ENCODE peak calls at places on chromosomes 16 and 17, in eight cellular contexts. A is WERI-Rb-1, J is AG04450, U is ascending aorta, X is IMR-90, O is foreskin fibroblast, M is activated B cell treated with CpG ODN at 0.5 μM for 24 hours, E is upper lobe of right lung. H is an unnamed sample.

GRCh38 chr16:30622455-30623032 is 12.4 kb upstream of the ZNF689 start:
- DNase-seq in A (no peak), J (no peak), U (no peak), X (no peak), O (no peak), M (no peak), E (no peak), H (no peak)

GRCh38 chr16:55836158-55836611 is 3.3 kb upstream of the CES1 start:
- DNase-seq in A (no peak), J (no peak), U (no peak), X (no peak), O (no peak), M (no peak), E (no peak), H (no peak)

GRCh38 chr16:80265624-80266306 is 275.0 kb upstream of the DYNLRB2 start:
- DNase-seq in A (no peak), J (no peak), U (no peak), X (peak), O (no peak), M (no peak), E (no peak), H (no peak)

GRCh38 chr17:73901661-73902415 is 257.6 kb upstream of the SDK2 start:
- DNase-seq in A (no peak), J (no peak), U (no peak), X (no peak), O (no peak), M (no peak), E (peak), H (no peak)

GRCh38 chr16:88810166-88810867 is 1.4 kb downstream of the APRT start:
- DNase-seq in A (no peak), J (no peak), U (no peak), X (no peak), O (no peak), M (no peak), E (peak), H (peak)

GRCh38 chr17:76570457-76570856 is 15.2 kb downstream of the ST6GALNAC2 start:
- DNase-seq in A (no peak), J (no peak), U (no peak), X (no peak), O (no peak), M (no peak), E (no peak), H (no peak)

GRCh38 chr17:40101367-40102210 is 1.2 kb upstream of the NR1D1 start:
- DNase-seq in A (peak), J (no peak), U (no peak), X (no peak), O (no peak), M (no peak), E (no peak), H (no peak)

GRCh38 chr17:82863941-82864720 is 24.3 kb upstream of the ZNF750 start:
- DNase-seq in A (peak), J (peak), U (no peak), X (peak), O (peak), M (peak), E (no peak), H (peak)

GRCh38 chr16:67068212-67068753 is 39.3 kb downstream of the CBFB start:
- DNase-seq in A (no peak), J (no peak), U (no peak), X (peak), O (peak), M (no peak), E (no peak), H (no peak)

GRCh38 chr16:2919511-2920255 is 8.0 kb downstream of the FLYWCH1 start:
- DNase-seq in A (peak), J (peak), U (no peak), X (peak), O (no peak), M (no peak), E (no peak), H (peak)

GRCh38 chr17:62761884-62762283 is 46.2 kb downstream of the MARCHF10 start:
- DNase-seq in A (peak), J (no peak), U (no peak), X (no peak), O (no peak), M (no peak), E (no peak), H (no peak)

GRCh38 chr17:39903158-39903884 is 15.1 kb downstream of the GSDMB start:
- DNase-seq in A (no peak), J (no peak), U (no peak), X (no peak), O (no peak), M (no peak), E (no peak), H (no peak)

GRCh38 chr17:43418441-43419374 is 19.9 kb downstream of the ARL4D start:
- DNase-seq in A (peak), J (peak), U (no peak), X (peak), O (peak), M (no peak), E (no peak), H (no peak)

GRCh38 chr16:83344014-83344413 is 463.8 kb upstream of the HSBP1 start:
- DNase-seq in A (no peak), J (peak), U (no peak), X (peak), O (peak), M (no peak), E (no peak), H (no peak)

GRCh38 chr17:78174870-78175642 is 6.7 kb downstream of the SYNGR2 start:
- DNase-seq in A (peak), J (no peak), U (no peak), X (no peak), O (no peak), M (no peak), E (no peak), H (no peak)

GRCh38 chr17:67557921-67558320 is 159.8 kb upstream of the NOL11 start:
- DNase-seq in A (peak), J (no peak), U (no peak), X (peak), O (peak), M (no peak), E (no peak), H (no peak)

GRCh38 chr16:75043175-75043937 is 44.5 kb downstream of the ZNRF1 start:
- DNase-seq in A (peak), J (no peak), U (no peak), X (no peak), O (no peak), M (no peak), E (no peak), H (peak)

GRCh38 chr16:52578007-52578828 is 31.3 kb upstream of the TOX3 start:
- DNase-seq in A (no peak), J (no peak), U (no peak), X (no peak), O (no peak), M (no peak), E (no peak), H (no peak)

GRCh38 chr17:41959336-41960095 is 7.1 kb upstream of the CNP start:
- DNase-seq in A (peak), J (peak), U (no peak), X (peak), O (peak), M (no peak), E (no peak), H (peak)

GRCh38 chr17:5282639-5283217 is 644 bp downstream of the RABEP1 start:
- DNase-seq in A (peak), J (no peak), U (no peak), X (no peak), O (no peak), M (no peak), E (peak), H (no peak)

GRCh38 chr17:64503821-64504768 is 2.0 kb downstream of the DDX5 start:
- DNase-seq in A (no peak), J (no peak), U (no peak), X (no peak), O (no peak), M (no peak), E (no peak), H (no peak)

GRCh38 chr17:73743802-73744201 is 99.6 kb upstream of the SDK2 start:
- DNase-seq in A (peak), J (no peak), U (no peak), X (no peak), O (no peak), M (no peak), E (no peak), H (no peak)

GRCh38 chr16:759110-759910 is 1.2 kb upstream of the MSLN start:
- DNase-seq in A (no peak), J (no peak), U (no peak), X (no peak), O (no peak), M (no peak), E (peak), H (no peak)

GRCh38 chr17:65850486-65850885 is 289.0 kb upstream of the AXIN2 start:
- DNase-seq in A (no peak), J (no peak), U (no peak), X (peak), O (peak), M (no peak), E (no peak), H (peak)

GRCh38 chr16:56539667-56540066 is 19.8 kb upstream of the BBS2 start:
- DNase-seq in A (no peak), J (no peak), U (no peak), X (no peak), O (no peak), M (no peak), E (no peak), H (no peak)

GRCh38 chr17:28737770-28738679 is 5.8 kb upstream of the TRAF4 start:
- DNase-seq in A (no peak), J (no peak), U (no peak), X (no peak), O (no peak), M (peak), E (no peak), H (peak)

GRCh38 chr16:48110982-48111381 is 44.8 kb downstream of the ABCC12 start:
- DNase-seq in A (no peak), J (no peak), U (no peak), X (no peak), O (no peak), M (no peak), E (no peak), H (no peak)

GRCh38 chr16:68065716-68066305 is 19.4 kb upstream of the NFATC3 start:
- DNase-seq in A (no peak), J (no peak), U (no peak), X (peak), O (peak), M (no peak), E (no peak), H (no peak)

GRCh38 chr17:82343560-82343959 is 10.0 kb upstream of the SECTM1 start:
- DNase-seq in A (no peak), J (no peak), U (no peak), X (no peak), O (no peak), M (no peak), E (no peak), H (no peak)

GRCh38 chr17:17751996-17752821 is 71.0 kb downstream of the RAI1 start:
- DNase-seq in A (no peak), J (peak), U (peak), X (peak), O (peak), M (peak), E (peak), H (peak)
- TF ChIP-seq CTCF in A (no peak), J (peak), U (peak), X (peak), O (peak), M (no peak), E (peak), H (peak)

GRCh38 chr17:57085448-57086068 is 512 bp downstream of the AKAP1 start:
- DNase-seq in A (peak), J (no peak), U (no peak), X (peak), O (peak), M (no peak), E (peak), H (peak)
- TF ChIP-seq CTCF in A (peak), J (peak), U (peak), X (peak), O (peak), M (no peak), E (peak), H (peak)

DNA sequence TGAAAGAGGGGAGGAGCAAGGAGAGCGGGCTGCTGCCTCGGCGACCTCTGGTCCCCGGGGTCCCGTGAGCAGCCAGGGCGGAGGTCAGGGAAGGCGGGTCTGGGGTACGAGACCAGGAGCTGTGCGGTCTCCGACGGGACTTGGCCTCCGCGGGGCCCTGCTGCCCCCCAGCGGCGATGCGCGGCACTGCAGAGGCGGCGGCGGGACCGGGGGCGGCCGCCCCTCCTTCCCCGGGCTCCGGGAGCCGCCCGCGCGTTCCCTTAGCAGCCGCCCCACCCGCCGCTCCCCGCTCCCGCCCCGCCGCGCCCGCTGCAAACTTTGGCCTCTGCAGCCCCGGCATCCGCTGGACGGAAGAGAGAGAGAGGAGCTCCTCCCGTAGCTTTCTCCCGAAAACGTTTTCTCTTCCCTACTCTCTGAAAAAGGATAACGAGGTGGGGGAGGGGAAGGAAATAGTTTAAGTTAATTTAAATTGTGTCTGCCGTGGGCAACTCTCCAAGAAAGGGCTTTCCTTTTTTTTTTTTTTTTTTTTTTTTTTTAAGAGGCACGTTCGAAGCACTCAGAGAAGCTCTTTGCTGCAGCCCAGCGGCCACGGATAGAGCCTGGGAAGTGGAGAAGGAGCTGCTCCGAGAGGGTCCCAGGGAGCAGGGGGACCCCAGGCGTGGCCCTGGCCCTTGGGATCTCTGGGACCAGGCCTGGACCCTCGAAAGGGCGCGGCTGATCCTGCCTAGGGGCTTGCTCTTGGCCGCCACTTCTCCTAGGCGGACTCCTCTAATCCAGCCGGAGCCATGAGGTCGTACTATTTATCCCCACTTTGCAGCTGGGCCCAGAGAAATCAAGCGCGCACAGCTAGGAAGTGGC is 43.2 kb downstream of the C16orf82 start:
- DNase-seq in A (peak), J (peak), U (no peak), X (peak), O (peak), M (peak), E (peak), H (peak)
- TF ChIP-seq CTCF in A (peak), J (peak), U (peak), X (peak), O (peak), M (peak), E (peak), H (peak)

DNA sequence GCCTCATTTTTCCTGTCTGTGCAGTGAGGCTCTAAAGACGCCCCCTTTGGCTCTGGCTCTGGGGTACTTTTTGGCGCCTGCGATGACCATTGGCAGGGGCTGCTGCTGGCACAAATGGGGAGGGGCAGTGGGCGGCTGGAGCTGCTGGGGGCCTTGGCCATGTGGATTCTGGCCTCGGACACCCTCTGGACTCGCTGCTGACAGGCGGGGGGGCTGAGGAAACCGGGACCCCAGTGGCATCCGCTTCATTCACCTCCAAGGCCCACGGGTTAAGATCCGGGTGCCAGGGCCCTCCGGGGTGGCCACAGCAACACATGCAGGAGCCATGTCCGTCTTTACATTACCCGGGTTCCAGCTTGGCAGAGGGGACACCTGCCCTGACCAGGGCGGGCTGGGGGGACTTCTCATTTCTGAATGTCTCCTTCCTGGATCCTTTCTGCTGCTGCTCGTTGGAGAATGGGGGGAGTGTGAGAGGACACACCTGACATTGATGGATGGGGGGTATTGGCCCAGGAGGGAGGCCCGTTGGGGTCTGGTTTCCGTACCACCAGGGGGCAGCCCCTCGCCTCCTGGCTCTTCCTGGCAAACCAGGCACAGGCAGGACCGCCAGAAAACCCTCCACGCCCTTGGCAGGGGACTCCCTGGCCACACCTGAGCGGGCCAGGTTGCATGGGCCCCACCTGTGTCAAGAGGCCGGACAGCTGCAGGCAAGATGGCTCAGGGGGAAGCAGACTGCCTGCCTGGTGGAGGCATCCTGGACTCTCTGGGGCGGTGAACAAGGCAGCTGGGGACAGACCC is 21.8 kb downstream of the GSE1 start:
- DNase-seq in A (no peak), J (no peak), U (no peak), X (no peak), O (no peak), M (no peak), E (no peak), H (no peak)
- TF ChIP-seq CTCF in A (peak), J (peak), U (no peak), X (peak), O (no peak), M (no peak), E (no peak), H (no peak)